ENCODE peak calls at places on chromosomes 7 and 10, in seven cellular contexts. One of them, this sample, is unnamed.

GRCh38 chr10:67079126-67079525 is 153.3 kb downstream of the LRRTM3 start:
- DNase-seq in upper lobe of right lung: no peak
- DNase-seq in activated CD4-positive, alpha-beta T cell treated with anti-CD3 and anti-CD28 coated beads, Interleukin-2, amount 50 U/mL, for 4 hours: no peak
- DNase-seq in NCI-H1436: no peak
- DNase-seq in MM.1S: no peak
- DNase-seq in neuronal stem cell: no peak
- DNase-seq in NCI-H1092: no peak
- DNase-seq in this sample: no peak

GRCh38 chr10:116669080-116669479 is 48.3 kb downstream of the PNLIPRP2 start:
- DNase-seq in NCI-H1092: no peak
- DNase-seq in neuronal stem cell: no peak
- DNase-seq in upper lobe of right lung: no peak
- DNase-seq in MM.1S: no peak
- DNase-seq in activated CD4-positive, alpha-beta T cell treated with anti-CD3 and anti-CD28 coated beads, Interleukin-2, amount 50 U/mL, for 4 hours: no peak
- DNase-seq in NCI-H1436: no peak
- DNase-seq in this sample: no peak

GRCh38 chr10:22710139-22710745 is 4.1 kb downstream of the PIP4K2A start:
- DNase-seq in neuronal stem cell: no peak
- DNase-seq in upper lobe of right lung: no peak
- DNase-seq in activated CD4-positive, alpha-beta T cell treated with anti-CD3 and anti-CD28 coated beads, Interleukin-2, amount 50 U/mL, for 4 hours: peak
- DNase-seq in NCI-H1092: no peak
- DNase-seq in MM.1S: no peak
- DNase-seq in NCI-H1436: no peak
- DNase-seq in this sample: no peak

GRCh38 chr10:119542990-119543813 is 683 bp upstream of the RGS10 start:
- DNase-seq in neuronal stem cell: peak
- DNase-seq in MM.1S: peak
- DNase-seq in upper lobe of right lung: peak
- DNase-seq in NCI-H1436: no peak
- DNase-seq in NCI-H1092: no peak
- DNase-seq in activated CD4-positive, alpha-beta T cell treated with anti-CD3 and anti-CD28 coated beads, Interleukin-2, amount 50 U/mL, for 4 hours: peak
- DNase-seq in this sample: peak

GRCh38 chr7:117350027-117350426 is 27.2 kb upstream of the WNT2 start:
- DNase-seq in NCI-H1092: no peak
- DNase-seq in neuronal stem cell: no peak
- DNase-seq in NCI-H1436: no peak
- DNase-seq in activated CD4-positive, alpha-beta T cell treated with anti-CD3 and anti-CD28 coated beads, Interleukin-2, amount 50 U/mL, for 4 hours: no peak
- DNase-seq in upper lobe of right lung: no peak
- DNase-seq in MM.1S: no peak
- DNase-seq in this sample: no peak

GRCh38 chr10:110764793-110765512 is 106.8 kb upstream of the PDCD4 start:
- DNase-seq in NCI-H1092: no peak
- DNase-seq in activated CD4-positive, alpha-beta T cell treated with anti-CD3 and anti-CD28 coated beads, Interleukin-2, amount 50 U/mL, for 4 hours: no peak
- DNase-seq in neuronal stem cell: no peak
- DNase-seq in upper lobe of right lung: no peak
- DNase-seq in MM.1S: no peak
- DNase-seq in NCI-H1436: no peak
- DNase-seq in this sample: no peak

GRCh38 chr7:24715661-24716479 is 41.4 kb downstream of the GSDME start:
- DNase-seq in NCI-H1436: no peak
- DNase-seq in upper lobe of right lung: no peak
- DNase-seq in neuronal stem cell: no peak
- DNase-seq in MM.1S: peak
- DNase-seq in NCI-H1092: no peak
- DNase-seq in activated CD4-positive, alpha-beta T cell treated with anti-CD3 and anti-CD28 coated beads, Interleukin-2, amount 50 U/mL, for 4 hours: no peak
- DNase-seq in this sample: peak

GRCh38 chr7:151018421-151019129 is 5.7 kb downstream of the ATG9B start:
- DNase-seq in MM.1S: no peak
- DNase-seq in NCI-H1436: no peak
- DNase-seq in neuronal stem cell: no peak
- DNase-seq in activated CD4-positive, alpha-beta T cell treated with anti-CD3 and anti-CD28 coated beads, Interleukin-2, amount 50 U/mL, for 4 hours: peak
- DNase-seq in upper lobe of right lung: no peak
- DNase-seq in NCI-H1092: peak
- DNase-seq in this sample: peak

GRCh38 chr7:138630059-138630610 is 71.0 kb downstream of the SVOPL start:
- DNase-seq in NCI-H1092: no peak
- DNase-seq in MM.1S: no peak
- DNase-seq in NCI-H1436: no peak
- DNase-seq in neuronal stem cell: no peak
- DNase-seq in activated CD4-positive, alpha-beta T cell treated with anti-CD3 and anti-CD28 coated beads, Interleukin-2, amount 50 U/mL, for 4 hours: no peak
- DNase-seq in upper lobe of right lung: no peak
- DNase-seq in this sample: no peak

GRCh38 chr10:86366902-86367338 is 325 bp upstream of the GRID1 start:
- DNase-seq in upper lobe of right lung: no peak
- DNase-seq in MM.1S: peak
- DNase-seq in activated CD4-positive, alpha-beta T cell treated with anti-CD3 and anti-CD28 coated beads, Interleukin-2, amount 50 U/mL, for 4 hours: no peak
- DNase-seq in neuronal stem cell: no peak
- DNase-seq in NCI-H1092: no peak
- DNase-seq in NCI-H1436: no peak
- DNase-seq in this sample: no peak

GRCh38 chr10:70617798-70618568 is 15.4 kb upstream of the PRF1 start:
- DNase-seq in activated CD4-positive, alpha-beta T cell treated with anti-CD3 and anti-CD28 coated beads, Interleukin-2, amount 50 U/mL, for 4 hours: no peak
- DNase-seq in upper lobe of right lung: no peak
- DNase-seq in MM.1S: no peak
- DNase-seq in NCI-H1436: no peak
- DNase-seq in NCI-H1092: no peak
- DNase-seq in neuronal stem cell: no peak
- DNase-seq in this sample: no peak

GRCh38 chr7:57300747-57301146 is 149.2 kb upstream of the ZNF716 start:
- DNase-seq in upper lobe of right lung: no peak
- DNase-seq in NCI-H1092: no peak
- DNase-seq in MM.1S: no peak
- DNase-seq in neuronal stem cell: no peak
- DNase-seq in activated CD4-positive, alpha-beta T cell treated with anti-CD3 and anti-CD28 coated beads, Interleukin-2, amount 50 U/mL, for 4 hours: no peak
- DNase-seq in NCI-H1436: no peak
- DNase-seq in this sample: no peak

GRCh38 chr10:119006451-119007210 is 22.9 kb upstream of the NANOS1 start:
- DNase-seq in NCI-H1436: no peak
- DNase-seq in neuronal stem cell: no peak
- DNase-seq in MM.1S: no peak
- DNase-seq in NCI-H1092: no peak
- DNase-seq in upper lobe of right lung: peak
- DNase-seq in activated CD4-positive, alpha-beta T cell treated with anti-CD3 and anti-CD28 coated beads, Interleukin-2, amount 50 U/mL, for 4 hours: no peak
- DNase-seq in this sample: no peak

GRCh38 chr7:26369519-26370385 is 78.1 kb downstream of the SNX10 start:
- DNase-seq in NCI-H1436: peak
- DNase-seq in MM.1S: peak
- DNase-seq in upper lobe of right lung: no peak
- DNase-seq in neuronal stem cell: peak
- DNase-seq in NCI-H1092: peak
- DNase-seq in activated CD4-positive, alpha-beta T cell treated with anti-CD3 and anti-CD28 coated beads, Interleukin-2, amount 50 U/mL, for 4 hours: no peak
- DNase-seq in this sample: peak

GRCh38 chr10:87925570-87925969 is 62.1 kb downstream of the PTEN start:
- DNase-seq in activated CD4-positive, alpha-beta T cell treated with anti-CD3 and anti-CD28 coated beads, Interleukin-2, amount 50 U/mL, for 4 hours: no peak
- DNase-seq in NCI-H1092: peak
- DNase-seq in NCI-H1436: no peak
- DNase-seq in neuronal stem cell: no peak
- DNase-seq in MM.1S: no peak
- DNase-seq in upper lobe of right lung: no peak
- DNase-seq in this sample: no peak

GRCh38 chr10:3169271-3169670 is 3.3 kb downstream of the PITRM1 start:
- DNase-seq in activated CD4-positive, alpha-beta T cell treated with anti-CD3 and anti-CD28 coated beads, Interleukin-2, amount 50 U/mL, for 4 hours: no peak
- DNase-seq in NCI-H1092: no peak
- DNase-seq in MM.1S: no peak
- DNase-seq in neuronal stem cell: no peak
- DNase-seq in NCI-H1436: no peak
- DNase-seq in upper lobe of right lung: no peak
- DNase-seq in this sample: no peak

GRCh38 chr10:127907411-127908105 is 655 bp downstream of the PTPRE start:
- DNase-seq in NCI-H1092: no peak
- DNase-seq in activated CD4-positive, alpha-beta T cell treated with anti-CD3 and anti-CD28 coated beads, Interleukin-2, amount 50 U/mL, for 4 hours: no peak
- DNase-seq in upper lobe of right lung: peak
- DNase-seq in MM.1S: no peak
- DNase-seq in NCI-H1436: no peak
- DNase-seq in neuronal stem cell: no peak
- DNase-seq in this sample: peak

GRCh38 chr7:1752771-1753562 is 82.9 kb downstream of the ELFN1 start:
- DNase-seq in NCI-H1092: no peak
- DNase-seq in NCI-H1436: no peak
- DNase-seq in MM.1S: peak
- DNase-seq in neuronal stem cell: no peak
- DNase-seq in upper lobe of right lung: peak
- DNase-seq in activated CD4-positive, alpha-beta T cell treated with anti-CD3 and anti-CD28 coated beads, Interleukin-2, amount 50 U/mL, for 4 hours: no peak
- DNase-seq in this sample: no peak

GRCh38 chr10:28913850-28914249 is 236.5 kb downstream of the BAMBI start:
- DNase-seq in MM.1S: no peak
- DNase-seq in neuronal stem cell: no peak
- DNase-seq in NCI-H1092: no peak
- DNase-seq in NCI-H1436: no peak
- DNase-seq in upper lobe of right lung: no peak
- DNase-seq in activated CD4-positive, alpha-beta T cell treated with anti-CD3 and anti-CD28 coated beads, Interleukin-2, amount 50 U/mL, for 4 hours: no peak
- DNase-seq in this sample: no peak

GRCh38 chr10:5413012-5413938 is 918 bp downstream of the NET1 start:
- DNase-seq in activated CD4-positive, alpha-beta T cell treated with anti-CD3 and anti-CD28 coated beads, Interleukin-2, amount 50 U/mL, for 4 hours: no peak
- DNase-seq in NCI-H1436: peak
- DNase-seq in NCI-H1092: no peak
- DNase-seq in neuronal stem cell: peak
- DNase-seq in MM.1S: no peak
- DNase-seq in upper lobe of right lung: no peak
- DNase-seq in this sample: no peak

GRCh38 chr10:48511855-48512191 is 93.0 kb downstream of the ARHGAP22 start:
- DNase-seq in NCI-H1436: no peak
- DNase-seq in activated CD4-positive, alpha-beta T cell treated with anti-CD3 and anti-CD28 coated beads, Interleukin-2, amount 50 U/mL, for 4 hours: no peak
- DNase-seq in MM.1S: no peak
- DNase-seq in upper lobe of right lung: no peak
- DNase-seq in neuronal stem cell: no peak
- DNase-seq in NCI-H1092: no peak
- DNase-seq in this sample: no peak

GRCh38 chr7:130962109-130962508 is 228.1 kb upstream of the KLF14 start:
- DNase-seq in NCI-H1436: no peak
- DNase-seq in neuronal stem cell: no peak
- DNase-seq in activated CD4-positive, alpha-beta T cell treated with anti-CD3 and anti-CD28 coated beads, Interleukin-2, amount 50 U/mL, for 4 hours: no peak
- DNase-seq in NCI-H1092: no peak
- DNase-seq in MM.1S: no peak
- DNase-seq in upper lobe of right lung: no peak
- DNase-seq in this sample: no peak

GRCh38 chr7:43692582-43693373 is 36.5 kb downstream of the COA1 start:
- DNase-seq in upper lobe of right lung: no peak
- DNase-seq in NCI-H1092: no peak
- DNase-seq in neuronal stem cell: no peak
- DNase-seq in MM.1S: no peak
- DNase-seq in NCI-H1436: no peak
- DNase-seq in activated CD4-positive, alpha-beta T cell treated with anti-CD3 and anti-CD28 coated beads, Interleukin-2, amount 50 U/mL, for 4 hours: no peak
- DNase-seq in this sample: no peak

GRCh38 chr7:96269246-96269994 is 52.5 kb downstream of the SLC25A13 start:
- DNase-seq in activated CD4-positive, alpha-beta T cell treated with anti-CD3 and anti-CD28 coated beads, Interleukin-2, amount 50 U/mL, for 4 hours: no peak
- DNase-seq in upper lobe of right lung: no peak
- DNase-seq in NCI-H1092: no peak
- DNase-seq in MM.1S: no peak
- DNase-seq in NCI-H1436: no peak
- DNase-seq in neuronal stem cell: no peak
- DNase-seq in this sample: no peak

GRCh38 chr7:32299133-32299702 is 191.0 kb downstream of the LSM5 start:
- DNase-seq in MM.1S: no peak
- DNase-seq in activated CD4-positive, alpha-beta T cell treated with anti-CD3 and anti-CD28 coated beads, Interleukin-2, amount 50 U/mL, for 4 hours: no peak
- DNase-seq in NCI-H1092: no peak
- DNase-seq in NCI-H1436: no peak
- DNase-seq in upper lobe of right lung: no peak
- DNase-seq in neuronal stem cell: peak
- DNase-seq in this sample: peak

GRCh38 chr10:132386419-132386831 is 10.6 kb upstream of the PWWP2B start:
- DNase-seq in upper lobe of right lung: peak
- DNase-seq in neuronal stem cell: no peak
- DNase-seq in NCI-H1092: no peak
- DNase-seq in NCI-H1436: no peak
- DNase-seq in activated CD4-positive, alpha-beta T cell treated with anti-CD3 and anti-CD28 coated beads, Interleukin-2, amount 50 U/mL, for 4 hours: no peak
- DNase-seq in MM.1S: no peak
- DNase-seq in this sample: no peak

GRCh38 chr7:50580053-50580452 is 14.8 kb upstream of the DDC start:
- DNase-seq in NCI-H1436: no peak
- DNase-seq in MM.1S: no peak
- DNase-seq in upper lobe of right lung: no peak
- DNase-seq in NCI-H1092: no peak
- DNase-seq in activated CD4-positive, alpha-beta T cell treated with anti-CD3 and anti-CD28 coated beads, Interleukin-2, amount 50 U/mL, for 4 hours: no peak
- DNase-seq in neuronal stem cell: no peak
- DNase-seq in this sample: no peak

GRCh38 chr7:54874804-54875203 is 115.8 kb upstream of the SEC61G start:
- DNase-seq in upper lobe of right lung: no peak
- DNase-seq in neuronal stem cell: no peak
- DNase-seq in MM.1S: no peak
- DNase-seq in NCI-H1436: no peak
- DNase-seq in NCI-H1092: no peak
- DNase-seq in activated CD4-positive, alpha-beta T cell treated with anti-CD3 and anti-CD28 coated beads, Interleukin-2, amount 50 U/mL, for 4 hours: no peak
- DNase-seq in this sample: no peak

GRCh38 chr7:143975617-143976016 is 21.0 kb downstream of the OR2F1 start:
- DNase-seq in neuronal stem cell: no peak
- DNase-seq in NCI-H1092: no peak
- DNase-seq in MM.1S: no peak
- DNase-seq in activated CD4-positive, alpha-beta T cell treated with anti-CD3 and anti-CD28 coated beads, Interleukin-2, amount 50 U/mL, for 4 hours: no peak
- DNase-seq in NCI-H1436: no peak
- DNase-seq in upper lobe of right lung: no peak
- DNase-seq in this sample: no peak

GRCh38 chr7:116588641-116589594 is 64.1 kb downstream of the CAV1 start:
- DNase-seq in NCI-H1436: peak
- DNase-seq in upper lobe of right lung: no peak
- DNase-seq in activated CD4-positive, alpha-beta T cell treated with anti-CD3 and anti-CD28 coated beads, Interleukin-2, amount 50 U/mL, for 4 hours: no peak
- DNase-seq in NCI-H1092: peak
- DNase-seq in neuronal stem cell: peak
- DNase-seq in MM.1S: peak
- DNase-seq in this sample: peak

GRCh38 chr7:22853674-22854157 is 31.1 kb upstream of the TOMM7 start:
- DNase-seq in MM.1S: peak
- DNase-seq in NCI-H1092: no peak
- DNase-seq in neuronal stem cell: no peak
- DNase-seq in activated CD4-positive, alpha-beta T cell treated with anti-CD3 and anti-CD28 coated beads, Interleukin-2, amount 50 U/mL, for 4 hours: peak
- DNase-seq in NCI-H1436: no peak
- DNase-seq in upper lobe of right lung: peak
- DNase-seq in this sample: no peak

GRCh38 chr10:5252177-5253037 is 55.8 kb downstream of the AKR1C4 start:
- DNase-seq in MM.1S: no peak
- DNase-seq in upper lobe of right lung: no peak
- DNase-seq in NCI-H1092: no peak
- DNase-seq in neuronal stem cell: no peak
- DNase-seq in activated CD4-positive, alpha-beta T cell treated with anti-CD3 and anti-CD28 coated beads, Interleukin-2, amount 50 U/mL, for 4 hours: no peak
- DNase-seq in NCI-H1436: no peak
- DNase-seq in this sample: no peak

GRCh38 chr7:77235280-77235679 is 35.7 kb upstream of the FGL2 start:
- DNase-seq in upper lobe of right lung: no peak
- DNase-seq in NCI-H1092: no peak
- DNase-seq in MM.1S: no peak
- DNase-seq in neuronal stem cell: no peak
- DNase-seq in activated CD4-positive, alpha-beta T cell treated with anti-CD3 and anti-CD28 coated beads, Interleukin-2, amount 50 U/mL, for 4 hours: no peak
- DNase-seq in NCI-H1436: no peak
- DNase-seq in this sample: no peak

GRCh38 chr7:104106106-104106505 is 101.7 kb downstream of the ORC5 start:
- DNase-seq in NCI-H1092: peak
- DNase-seq in MM.1S: no peak
- DNase-seq in activated CD4-positive, alpha-beta T cell treated with anti-CD3 and anti-CD28 coated beads, Interleukin-2, amount 50 U/mL, for 4 hours: no peak
- DNase-seq in neuronal stem cell: no peak
- DNase-seq in upper lobe of right lung: no peak
- DNase-seq in NCI-H1436: no peak
- DNase-seq in this sample: no peak

GRCh38 chr10:45444976-45445898 is 71.2 kb downstream of the ALOX5 start:
- DNase-seq in MM.1S: no peak
- DNase-seq in NCI-H1092: no peak
- DNase-seq in NCI-H1436: no peak
- DNase-seq in activated CD4-positive, alpha-beta T cell treated with anti-CD3 and anti-CD28 coated beads, Interleukin-2, amount 50 U/mL, for 4 hours: no peak
- DNase-seq in upper lobe of right lung: no peak
- DNase-seq in neuronal stem cell: no peak
- DNase-seq in this sample: no peak

GRCh38 chr10:69847458-69847857 is 45.8 kb downstream of the COL13A1 start:
- DNase-seq in upper lobe of right lung: no peak
- DNase-seq in MM.1S: no peak
- DNase-seq in activated CD4-positive, alpha-beta T cell treated with anti-CD3 and anti-CD28 coated beads, Interleukin-2, amount 50 U/mL, for 4 hours: no peak
- DNase-seq in neuronal stem cell: no peak
- DNase-seq in NCI-H1092: no peak
- DNase-seq in NCI-H1436: no peak
- DNase-seq in this sample: no peak

This sample was measured in nephron progenitor cell.